ENCODE peak calls at places on chromosomes 11 and 22, in nine cellular contexts. B is ascending aorta, G is cardiac muscle cell, F is AG08396, A is activated T-cell treated with anti-CD3 and anti-CD28 coated beads for 1 hour, R is Kasumi-1, M is non-pigmented ciliary epithelial cell, C is T-cell, D is ELR. J is an unnamed sample.

GRCh38 chr11:69819541-69820070 is 390 bp upstream of the FGF3 start:
- DNase-seq in M (no peak), B (no peak), F (no peak), C (no peak), R (no peak), D (no peak), A (no peak), G (no peak), J (no peak)

GRCh38 chr11:110065189-110065588 is 28.0 kb upstream of the ZC3H12C start:
- DNase-seq in A (no peak), B (no peak), D (no peak), R (no peak), C (no peak), G (no peak), F (no peak), M (no peak), J (no peak)

GRCh38 chr11:69664103-69664775 is 10.9 kb downstream of the LTO1 start:
- DNase-seq in A (no peak), D (no peak), B (no peak), R (no peak), G (no peak), M (no peak), F (no peak), C (no peak), J (no peak)

GRCh38 chr11:31160504-31161422 is 208.8 kb downstream of the DCDC1 start:
- DNase-seq in F (no peak), A (no peak), B (no peak), G (no peak), C (no peak), M (no peak), R (peak; percentile 10), D (peak; percentile 24), J (no peak)

GRCh38 chr11:72648737-72649136 is 25.5 kb downstream of the PDE2A start:
- DNase-seq in F (no peak), D (no peak), B (no peak), G (no peak), C (no peak), R (no peak), A (no peak), M (no peak), J (no peak)

GRCh38 chr11:27040302-27041115 is at the start of gene BBOX1:
- DNase-seq in R (no peak), B (no peak), M (no peak), G (no peak), A (no peak), F (no peak), D (no peak), C (no peak), J (no peak)

GRCh38 chr22:43515411-43515810 is 103.6 kb downstream of the MPPED1 start:
- DNase-seq in A (no peak), D (no peak), C (no peak), M (no peak), F (no peak), G (no peak), R (no peak), B (no peak), J (no peak)

GRCh38 chr11:89491141-89491690 is at the start of gene NOX4:
- DNase-seq in B (peak; percentile 12), C (no peak), R (no peak), G (peak; percentile 67), D (peak; percentile 47), F (peak; percentile 55), A (no peak), M (no peak), J (no peak)

GRCh38 chr11:16034074-16034473 is 322.3 kb downstream of the SOX6 start:
- DNase-seq in C (no peak), F (no peak), R (no peak), M (no peak), D (no peak), G (no peak), A (no peak), B (no peak), J (no peak)

GRCh38 chr11:65854161-65854592 is 3.8 kb downstream of the CFL1 start:
- DNase-seq in R (no peak), G (no peak), F (no peak), B (no peak), M (no peak), A (no peak), D (no peak), C (no peak), J (no peak)